ENCODE peak calls at places on chromosome X, in four cellular contexts. One of them, this sample, is unnamed.

GRCh38 chrX:122625821-122626220 is 558.3 kb upstream of the GRIA3 start:
- DNase-seq in endothelial cell of umbilical vein: no peak
- DNase-seq in IMR-90: peak; percentile 38
- DNase-seq in K562: no peak
- DNase-seq in this sample: no peak

GRCh38 chrX:24494544-24495113 is 29.5 kb downstream of the PDK3 start:
- DNase-seq in endothelial cell of umbilical vein: peak; percentile 87
- DNase-seq in IMR-90: peak; percentile 80
- DNase-seq in K562: no peak
- DNase-seq in this sample: no peak

GRCh38 chrX:98299785-98300184 is 1416.1 kb downstream of the RPA4 start:
- DNase-seq in IMR-90: no peak
- DNase-seq in K562: no peak
- DNase-seq in endothelial cell of umbilical vein: peak; percentile 12
- DNase-seq in this sample: no peak

GRCh38 chrX:97683256-97683655 is 799.5 kb downstream of the RPA4 start:
- DNase-seq in endothelial cell of umbilical vein: no peak
- DNase-seq in K562: no peak
- DNase-seq in IMR-90: no peak
- DNase-seq in this sample: no peak

GRCh38 chrX:106481341-106481740 is 130.4 kb upstream of the RADX start:
- DNase-seq in endothelial cell of umbilical vein: peak; percentile 36
- DNase-seq in K562: peak; percentile 43
- DNase-seq in IMR-90: peak; percentile 41
- DNase-seq in this sample: no peak

GRCh38 chrX:23127586-23127985 is 127.8 kb downstream of the DDX53 start:
- DNase-seq in K562: no peak
- DNase-seq in endothelial cell of umbilical vein: no peak
- DNase-seq in IMR-90: no peak
- DNase-seq in this sample: no peak

GRCh38 chrX:102712967-102713677 is 874 bp downstream of the GPRASP2 start:
- DNase-seq in K562: peak; percentile 55
- DNase-seq in endothelial cell of umbilical vein: peak; percentile 58
- DNase-seq in IMR-90: peak; percentile 41
- DNase-seq in this sample: no peak

GRCh38 chrX:9788908-9789307 is 2.7 kb downstream of the SHROOM2 start:
- DNase-seq in IMR-90: peak; percentile 55
- DNase-seq in endothelial cell of umbilical vein: peak; percentile 71
- DNase-seq in K562: no peak
- DNase-seq in this sample: no peak

GRCh38 chrX:17597836-17598434 is 139.4 kb upstream of the SCML1 start:
- DNase-seq in IMR-90: no peak
- DNase-seq in endothelial cell of umbilical vein: peak; percentile 63
- DNase-seq in K562: no peak
- DNase-seq in this sample: no peak

GRCh38 chrX:17860179-17860780 is 818 bp downstream of the RAI2 start:
- DNase-seq in K562: no peak
- DNase-seq in IMR-90: no peak
- DNase-seq in endothelial cell of umbilical vein: peak; percentile 1
- DNase-seq in this sample: no peak

GRCh38 chrX:97995834-97996233 is 1112.1 kb downstream of the RPA4 start:
- DNase-seq in K562: no peak
- DNase-seq in IMR-90: no peak
- DNase-seq in endothelial cell of umbilical vein: no peak
- DNase-seq in this sample: no peak

GRCh38 chrX:119549327-119550016 is 15.7 kb downstream of the STEEP1 start:
- DNase-seq in endothelial cell of umbilical vein: no peak
- DNase-seq in K562: no peak
- DNase-seq in IMR-90: no peak
- DNase-seq in this sample: no peak

GRCh38 chrX:132694331-132694823 is 205.5 kb upstream of the MBNL3 start:
- DNase-seq in K562: no peak
- DNase-seq in endothelial cell of umbilical vein: no peak
- DNase-seq in IMR-90: no peak
- DNase-seq in this sample: no peak

GRCh38 chrX:40145670-40146470 is 48.1 kb upstream of the BCOR start:
- DNase-seq in K562: no peak
- DNase-seq in endothelial cell of umbilical vein: no peak
- DNase-seq in IMR-90: no peak
- DNase-seq in this sample: no peak

GRCh38 chrX:127708155-127708554 is 344.0 kb downstream of the ACTRT1 start:
- DNase-seq in endothelial cell of umbilical vein: no peak
- DNase-seq in IMR-90: no peak
- DNase-seq in K562: no peak
- DNase-seq in this sample: no peak

GRCh38 chrX:139026406-139027200 is 315.1 kb upstream of the FGF13 start:
- DNase-seq in IMR-90: no peak
- DNase-seq in K562: no peak
- DNase-seq in endothelial cell of umbilical vein: no peak
- DNase-seq in this sample: no peak

DNA sequence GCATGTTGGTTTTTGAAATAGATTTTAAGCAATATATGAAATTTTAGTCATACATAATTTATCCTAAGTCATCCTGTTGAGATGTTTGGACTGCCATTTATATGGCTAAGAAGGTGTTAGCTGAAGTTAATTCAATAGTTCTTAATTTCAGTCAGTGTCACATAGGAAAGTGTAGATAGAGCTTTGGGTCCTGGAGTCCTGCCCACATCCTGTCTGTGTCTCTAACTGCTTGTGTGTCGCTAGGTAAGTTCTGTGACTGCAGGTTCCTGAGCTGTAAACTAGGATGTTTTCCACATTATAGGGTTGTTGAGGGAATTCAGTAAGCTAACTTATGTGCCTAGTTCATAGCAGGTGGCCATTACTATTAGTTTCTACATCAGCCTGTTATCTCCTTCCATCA is 20.7 kb downstream of the OFD1 start:
- DNase-seq in IMR-90: no peak
- DNase-seq in K562: no peak
- DNase-seq in endothelial cell of umbilical vein: no peak
- DNase-seq in this sample: no peak
- H3K4me2 ChIP-seq in IMR-90: no peak overlapping the region
- H3K4me2 ChIP-seq in K562: no peak overlapping the region
- H3K4me2 ChIP-seq in endothelial cell of umbilical vein: no peak overlapping the region
- H3K4me2 ChIP-seq in this sample: no peak overlapping the region

GRCh38 chrX:94545722-94546121 is 871.7 kb downstream of the FAM133A start:
- DNase-seq in IMR-90: no peak
- DNase-seq in K562: no peak
- DNase-seq in endothelial cell of umbilical vein: no peak
- DNase-seq in this sample: no peak
- H3K9me1 ChIP-seq in IMR-90: no peaks in the 10 kb centered on the region
- H3K9me1 ChIP-seq in K562: no peaks in the 10 kb centered on the region
- H3K9me1 ChIP-seq in endothelial cell of umbilical vein: no peaks in the 10 kb centered on the region
- H3K9me1 ChIP-seq in this sample: no peaks in the 10 kb centered on the region

DNA sequence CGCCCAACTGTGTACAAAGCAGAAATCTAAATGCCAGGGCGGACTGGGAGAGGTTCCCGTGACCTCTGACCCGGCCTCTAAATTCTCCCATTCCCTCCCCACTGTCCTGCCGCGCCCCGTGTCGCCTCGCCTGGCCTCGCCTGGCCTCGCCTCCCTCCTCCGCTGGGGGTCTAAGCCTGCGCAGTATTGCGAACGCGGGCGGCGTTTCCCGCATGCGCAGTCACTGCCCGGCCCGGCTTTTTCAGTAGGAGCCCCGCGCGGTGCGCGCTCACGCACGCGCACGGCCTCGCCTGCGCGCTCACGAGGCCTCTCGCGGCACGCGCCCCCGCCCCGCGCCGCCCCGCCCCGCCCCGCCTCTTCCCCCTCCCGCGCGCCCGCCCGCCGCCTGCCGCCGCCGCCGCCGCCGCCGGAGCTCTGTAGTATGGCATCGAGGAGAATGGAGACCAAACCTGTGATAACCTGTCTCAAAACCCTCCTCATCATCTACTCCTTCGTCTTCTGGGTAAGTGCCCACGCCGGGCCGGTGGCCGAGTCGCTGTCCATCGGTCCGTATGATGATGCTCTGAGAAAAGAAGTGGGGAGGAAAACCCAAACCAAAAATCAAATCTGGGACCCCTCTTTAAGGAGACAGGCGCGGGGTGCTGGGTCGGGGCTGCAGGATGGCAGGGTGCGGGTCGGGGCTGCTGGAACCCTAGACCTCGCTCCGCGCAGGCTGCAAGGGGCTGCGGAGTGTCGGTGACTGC is at the start of gene TSPAN7:
- DNase-seq in K562: peak; percentile 87
- DNase-seq in endothelial cell of umbilical vein: peak; percentile 60
- DNase-seq in IMR-90: peak; percentile 40
- DNase-seq in this sample: no peak
- H3K4me2 ChIP-seq in K562: peak within 1 kb of the TSS; percentile 64
- H3K4me2 ChIP-seq in endothelial cell of umbilical vein: peak within 1 kb of the TSS; percentile 79
- H3K4me2 ChIP-seq in IMR-90: peak within 1 kb of the TSS; percentile 86
- H3K4me2 ChIP-seq in this sample: peak within 1 kb of the TSS; percentile 84

DNA sequence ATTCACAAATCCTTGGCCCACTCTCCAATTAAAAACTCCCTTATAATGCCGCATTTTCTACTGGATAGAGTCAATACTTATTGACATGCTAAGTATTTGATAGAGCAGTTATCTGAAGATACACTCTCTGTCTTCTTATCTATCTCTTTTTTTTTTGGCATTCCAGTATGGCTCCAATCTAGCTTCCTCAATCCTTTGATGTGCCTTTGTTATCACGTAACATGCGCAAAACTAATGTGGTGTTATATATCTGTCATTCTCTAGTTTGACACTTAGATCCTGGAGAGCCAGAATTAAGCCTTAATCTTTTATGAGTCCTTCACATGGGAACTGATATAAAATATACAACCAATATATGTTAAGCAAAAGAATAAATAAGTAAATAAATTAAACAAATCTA is 54.7 kb downstream of the VSIG4 start:
- DNase-seq in endothelial cell of umbilical vein: no peak
- DNase-seq in K562: no peak
- DNase-seq in IMR-90: no peak
- DNase-seq in this sample: no peak
- H3K9me1 ChIP-seq in endothelial cell of umbilical vein: no peaks in the 10 kb centered on the region
- H3K9me1 ChIP-seq in K562: no peaks in the 10 kb centered on the region
- H3K9me1 ChIP-seq in IMR-90: no peaks in the 10 kb centered on the region
- H3K9me1 ChIP-seq in this sample: no peaks in the 10 kb centered on the region

GRCh38 chrX:1551959-1552546 is 15.1 kb upstream of the P2RY8 start:
- DNase-seq in K562: no peak
- DNase-seq in endothelial cell of umbilical vein: no peak
- DNase-seq in IMR-90: no peak
- DNase-seq in this sample: no peak

GRCh38 chrX:1555370-1555769 is 18.4 kb upstream of the P2RY8 start:
- DNase-seq in K562: no peak
- DNase-seq in endothelial cell of umbilical vein: no peak
- DNase-seq in IMR-90: no peak
- DNase-seq in this sample: no peak

GRCh38 chrX:1558761-1559468 is 21.9 kb upstream of the P2RY8 start:
- DNase-seq in IMR-90: no peak
- DNase-seq in endothelial cell of umbilical vein: no peak
- DNase-seq in K562: no peak
- DNase-seq in this sample: no peak

GRCh38 chrX:1554469-1555210 is 17.7 kb upstream of the P2RY8 start:
- DNase-seq in endothelial cell of umbilical vein: no peak
- DNase-seq in IMR-90: no peak
- DNase-seq in K562: no peak
- DNase-seq in this sample: no peak
- H3K4me2 ChIP-seq in endothelial cell of umbilical vein: no peak overlapping the region
- H3K4me2 ChIP-seq in IMR-90: no peak overlapping the region
- H3K4me2 ChIP-seq in K562: no peak overlapping the region
- H3K4me2 ChIP-seq in this sample: no peak overlapping the region

This sample was measured in keratinocyte.